ENCODE peak calls at places on chromosomes 11 and 22, in six cellular contexts. F, P, I, C, G and Q are unnamed samples.

GRCh38 chr11:3074912-3075589 is 17.8 kb upstream of the CARS1 start:
- DNase-seq in G (no peak), C (no peak), F (no peak), P (no peak), I (no peak), Q (no peak)

GRCh38 chr11:3153291-3153861 is 11.7 kb downstream of the OSBPL5 start:
- DNase-seq in F (peak; percentile 97), C (no peak), I (no peak), P (no peak), G (no peak), Q (peak; percentile 97)

GRCh38 chr11:76802151-76802550 is 19.0 kb downstream of the TSKU start:
- DNase-seq in I (no peak), C (no peak), F (no peak), G (no peak), P (no peak), Q (peak; percentile 66)

GRCh38 chr11:46251954-46252353 is 25.5 kb upstream of the CREB3L1 start:
- DNase-seq in G (no peak), P (no peak), I (peak; percentile 23), C (no peak), F (no peak), Q (no peak)

GRCh38 chr11:69099193-69099592 is 50.5 kb downstream of the TPCN2 start:
- DNase-seq in F (no peak), C (no peak), G (no peak), I (no peak), P (no peak), Q (no peak)

GRCh38 chr11:133827556-133827955 is 17.8 kb downstream of the SPATA19 start:
- DNase-seq in F (no peak), C (no peak), G (no peak), I (no peak), P (no peak), Q (no peak)

GRCh38 chr11:131910491-131911387 is 540.3 kb downstream of the NTM start:
- DNase-seq in P (peak; percentile 48), I (peak; percentile 51), F (peak; percentile 43), C (no peak), G (no peak), Q (peak; percentile 62)

GRCh38 chr22:39528080-39528661 is 4.4 kb downstream of the RPS19BP1 start:
- DNase-seq in I (no peak), P (no peak), G (no peak), F (no peak), C (peak; percentile 100), Q (peak; percentile 43)

GRCh38 chr11:130675456-130675855 is 227.0 kb downstream of the ADAMTS15 start:
- DNase-seq in P (no peak), I (no peak), G (no peak), C (no peak), F (peak; percentile 50), Q (peak; percentile 90)

GRCh38 chr22:50530280-50530856 is 556 bp upstream of the TYMP start:
- DNase-seq in C (peak; percentile 92), P (no peak), G (no peak), F (peak; percentile 44), I (peak; percentile 41), Q (peak; percentile 89)

GRCh38 chr22:36743591-36744412 is 32.1 kb downstream of the IFT27 start:
- DNase-seq in F (no peak), G (no peak), C (no peak), P (no peak), I (peak; percentile 22), Q (no peak)
- H4K91ac ChIP-seq in F (no peak overlapping the region), G (no peak overlapping the region), C (no peak overlapping the region), P (no peak overlapping the region), I (no peak overlapping the region), Q (no peak overlapping the region)

GRCh38 chr11:62737196-62737595 is 8.9 kb downstream of the TTC9C start:
- DNase-seq in C (no peak), G (no peak), F (no peak), I (no peak), P (no peak), Q (no peak)
- H3K23ac ChIP-seq in C (peak overlapping the region; percentile 81), G (no peak overlapping the region), F (no peak overlapping the region), I (no peak overlapping the region), P (no peak overlapping the region), Q (no peak overlapping the region)

DNA sequence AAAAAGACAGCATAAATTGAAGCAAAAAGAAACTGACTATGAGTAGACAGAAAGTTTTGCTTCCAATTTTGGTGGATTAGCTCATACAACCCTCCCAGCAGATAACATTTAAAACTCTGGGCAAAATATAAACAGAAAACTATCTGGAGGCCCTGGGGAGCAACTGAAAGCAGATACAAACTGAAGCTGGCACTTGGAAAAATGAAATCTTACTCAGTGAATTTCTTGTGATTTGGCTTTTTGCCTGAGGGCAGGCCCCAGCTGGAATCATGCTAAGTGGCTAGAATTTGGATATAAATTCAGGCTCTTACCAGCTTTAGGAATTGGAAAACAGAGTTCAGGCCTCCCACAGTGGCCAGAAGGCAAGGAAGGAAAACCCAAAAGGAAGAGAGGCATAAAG is 85.8 kb downstream of the EFCAB6 start:
- DNase-seq in P (no peak), C (no peak), F (peak; percentile 11), G (no peak), I (no peak), Q (no peak)
- H2AFZ ChIP-seq in P (no peak overlapping the region), C (no peak overlapping the region), F (no peak overlapping the region), G (no peak overlapping the region), I (no peak overlapping the region), Q (no peak overlapping the region)

GRCh38 chr11:78768947-78769346 is 194.3 kb upstream of the NARS2 start:
- DNase-seq in C (no peak), G (no peak), P (no peak), F (peak; percentile 66), I (no peak), Q (no peak)
- H4K91ac ChIP-seq in C (no peak overlapping the region), G (no peak overlapping the region), P (no peak overlapping the region), F (no peak overlapping the region), I (no peak overlapping the region), Q (no peak overlapping the region)

DNA sequence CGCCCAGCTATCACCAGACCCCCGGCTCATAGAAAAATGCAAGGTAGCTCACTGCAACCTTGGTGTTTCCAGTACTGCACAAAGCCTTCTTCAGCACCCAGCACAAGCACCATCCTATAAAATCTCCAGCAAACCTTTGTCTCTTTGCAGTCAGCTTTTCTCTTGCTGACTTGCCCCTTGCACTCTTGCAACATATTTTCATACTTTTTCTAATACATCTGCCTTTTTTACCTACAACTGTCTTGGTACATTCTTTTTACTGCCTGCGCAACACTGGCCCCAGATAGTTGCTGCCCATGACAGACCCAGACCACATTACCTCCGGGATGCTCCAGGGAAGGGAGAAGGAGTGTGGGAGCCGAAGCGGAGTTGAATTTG is 142.4 kb downstream of the MPPED1 start:
- DNase-seq in F (no peak), C (no peak), G (no peak), I (no peak), P (no peak), Q (no peak)
- H3K23ac ChIP-seq in F (no peak overlapping the region), C (no peak overlapping the region), G (no peak overlapping the region), I (no peak overlapping the region), P (no peak overlapping the region), Q (no peak overlapping the region)

GRCh38 chr11:42315267-42315666 is 855.8 kb upstream of the LRRC4C start:
- DNase-seq in P (no peak), I (no peak), G (no peak), C (no peak), F (no peak), Q (peak; percentile 1)
- H2AFZ ChIP-seq in P (no peak overlapping the region), I (no peak overlapping the region), G (no peak overlapping the region), C (no peak overlapping the region), F (no peak overlapping the region), Q (no peak overlapping the region)